ENCODE peak calls at places on chromosomes 12 and 14, in four cellular contexts. One of them, this sample, is unnamed.

GRCh38 chr12:23093488-23093887 is 468.5 kb downstream of the ETNK1 start:
- DNase-seq in K562: no peak
- DNase-seq in CD4-positive, alpha-beta memory T cell: no peak
- DNase-seq in GM06990: no peak
- DNase-seq in this sample: no peak

GRCh38 chr14:61472801-61473376 is 151.5 kb downstream of the PRKCH start:
- DNase-seq in K562: no peak
- DNase-seq in CD4-positive, alpha-beta memory T cell: peak
- DNase-seq in GM06990: peak
- DNase-seq in this sample: no peak

GRCh38 chr12:131828671-131829350 is 618 bp downstream of the MMP17 start:
- DNase-seq in K562: peak
- DNase-seq in CD4-positive, alpha-beta memory T cell: no peak
- DNase-seq in GM06990: no peak
- DNase-seq in this sample: no peak

GRCh38 chr12:32084753-32085152 is 21.9 kb upstream of the BICD1 start:
- DNase-seq in K562: no peak
- DNase-seq in CD4-positive, alpha-beta memory T cell: no peak
- DNase-seq in GM06990: no peak
- DNase-seq in this sample: no peak

GRCh38 chr14:93939304-93940229 is 12.4 kb downstream of the FAM181A start:
- DNase-seq in K562: peak
- DNase-seq in CD4-positive, alpha-beta memory T cell: peak
- DNase-seq in GM06990: peak
- DNase-seq in this sample: no peak

GRCh38 chr12:89453579-89453978 is 71.0 kb downstream of the GALNT4 start:
- DNase-seq in K562: no peak
- DNase-seq in CD4-positive, alpha-beta memory T cell: no peak
- DNase-seq in GM06990: no peak
- DNase-seq in this sample: no peak

GRCh38 chr14:98182385-98183055 is 1089.5 kb downstream of the BCL11B start:
- DNase-seq in K562: no peak
- DNase-seq in CD4-positive, alpha-beta memory T cell: no peak
- DNase-seq in GM06990: no peak
- DNase-seq in this sample: no peak

GRCh38 chr14:79645753-79646362 is 565.4 kb downstream of the DIO2 start:
- DNase-seq in K562: no peak
- DNase-seq in CD4-positive, alpha-beta memory T cell: no peak
- DNase-seq in GM06990: no peak
- DNase-seq in this sample: no peak

GRCh38 chr14:35201066-35201465 is 78.7 kb downstream of the PRORP start:
- DNase-seq in K562: no peak
- DNase-seq in CD4-positive, alpha-beta memory T cell: peak
- DNase-seq in GM06990: no peak
- DNase-seq in this sample: no peak

GRCh38 chr12:24993756-24994155 is 44.9 kb upstream of the BCAT1 start:
- DNase-seq in K562: no peak
- DNase-seq in CD4-positive, alpha-beta memory T cell: no peak
- DNase-seq in GM06990: no peak
- DNase-seq in this sample: no peak

GRCh38 chr12:24996820-24997219 is 47.9 kb upstream of the BCAT1 start:
- DNase-seq in K562: no peak
- DNase-seq in CD4-positive, alpha-beta memory T cell: no peak
- DNase-seq in GM06990: no peak
- DNase-seq in this sample: no peak

GRCh38 chr12:24997496-24997895 is 48.6 kb upstream of the BCAT1 start:
- DNase-seq in K562: no peak
- DNase-seq in CD4-positive, alpha-beta memory T cell: no peak
- DNase-seq in GM06990: no peak
- DNase-seq in this sample: no peak

GRCh38 chr12:24997970-24998582 is 49.2 kb upstream of the BCAT1 start:
- DNase-seq in K562: no peak
- DNase-seq in CD4-positive, alpha-beta memory T cell: peak
- DNase-seq in GM06990: peak
- DNase-seq in this sample: peak

DNA sequence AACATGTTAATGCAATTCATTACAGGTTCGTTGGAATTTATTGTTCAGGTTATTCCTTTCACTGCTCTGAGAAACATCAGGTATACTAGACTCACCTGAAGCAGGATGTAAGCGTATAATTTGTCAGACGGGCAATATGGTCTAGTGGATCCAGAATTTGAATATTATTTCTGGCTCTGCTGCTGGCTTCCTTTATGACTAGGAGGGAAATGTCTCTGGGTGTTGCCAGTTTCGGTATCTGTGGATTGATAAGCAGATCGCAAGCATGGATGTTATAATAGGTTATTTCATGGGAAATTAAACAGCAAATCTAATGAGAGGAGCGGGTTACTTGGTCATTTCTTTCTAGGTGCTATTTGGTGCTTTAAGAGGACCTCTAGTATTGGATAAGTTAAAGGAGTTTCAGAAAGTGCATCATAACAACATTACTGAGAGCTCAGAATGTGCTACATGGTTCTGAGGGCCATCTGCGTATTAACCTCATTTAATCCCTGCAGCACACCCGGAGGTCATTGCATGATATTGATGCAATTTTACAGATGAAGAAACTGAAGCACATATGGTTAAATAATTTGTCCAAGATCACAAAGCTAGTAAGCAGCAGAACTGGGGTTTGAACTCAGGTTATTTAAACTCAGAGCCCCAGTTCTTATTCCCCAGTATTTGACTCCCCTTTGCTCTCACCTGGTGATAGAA is 47.3 kb upstream of the BCAT1 start:
- DNase-seq in K562: no peak
- DNase-seq in CD4-positive, alpha-beta memory T cell: no peak
- DNase-seq in GM06990: no peak
- DNase-seq in this sample: no peak
- H3K4me3 ChIP-seq in K562: no peak
- H3K4me3 ChIP-seq in CD4-positive, alpha-beta memory T cell: no peak
- H3K4me3 ChIP-seq in GM06990: peak
- H3K4me3 ChIP-seq in this sample: no peak

DNA sequence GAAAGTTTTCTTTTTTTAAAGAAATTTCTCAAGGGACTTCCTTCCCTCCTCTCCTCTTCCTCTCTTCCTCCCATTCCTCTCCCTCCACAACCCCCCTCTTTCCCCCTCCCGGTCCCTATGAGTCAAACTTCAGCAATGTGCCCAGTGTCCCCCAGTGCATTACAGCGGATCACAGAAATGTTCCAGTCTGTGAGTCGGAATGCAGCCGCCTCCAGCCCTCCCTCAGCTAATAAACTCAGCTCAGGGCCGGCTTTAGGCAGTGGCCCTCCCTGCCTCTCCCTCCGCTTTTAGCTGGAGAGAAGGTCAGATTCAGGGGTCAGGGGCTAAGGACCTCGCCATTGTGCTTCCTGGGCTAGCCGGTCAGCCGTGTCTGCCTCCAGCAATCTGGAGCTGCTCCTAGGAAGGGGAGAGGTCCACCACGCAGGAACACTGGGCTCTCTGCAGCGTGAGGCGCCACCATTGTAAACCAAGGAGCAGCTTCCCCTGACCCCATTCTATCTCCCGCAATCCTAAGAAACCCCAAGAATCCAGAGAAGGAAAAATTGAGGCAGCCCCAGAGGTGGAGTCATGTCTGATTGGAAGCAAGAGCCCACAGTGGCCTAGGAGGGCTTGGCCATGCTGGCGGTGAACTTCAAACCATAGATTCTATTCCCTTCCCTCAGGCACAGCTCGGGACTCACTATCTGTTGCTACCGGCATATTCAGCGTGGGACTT is 1.1 kb upstream of the HDAC7 start:
- DNase-seq in K562: no peak
- DNase-seq in CD4-positive, alpha-beta memory T cell: no peak
- DNase-seq in GM06990: no peak
- DNase-seq in this sample: peak
- H3K4me3 ChIP-seq in K562: peak
- H3K4me3 ChIP-seq in CD4-positive, alpha-beta memory T cell: no peak
- H3K4me3 ChIP-seq in GM06990: peak
- H3K4me3 ChIP-seq in this sample: peak

GRCh38 chr12:92898755-92899154 is 30.3 kb downstream of the EEA1 start:
- DNase-seq in K562: no peak
- DNase-seq in CD4-positive, alpha-beta memory T cell: no peak
- DNase-seq in GM06990: no peak
- DNase-seq in this sample: peak

GRCh38 chr12:92897844-92898243 is 31.3 kb downstream of the EEA1 start:
- DNase-seq in K562: no peak
- DNase-seq in CD4-positive, alpha-beta memory T cell: no peak
- DNase-seq in GM06990: no peak
- DNase-seq in this sample: no peak

GRCh38 chr12:92905258-92905810 is 23.8 kb downstream of the EEA1 start:
- DNase-seq in K562: no peak
- DNase-seq in CD4-positive, alpha-beta memory T cell: no peak
- DNase-seq in GM06990: no peak
- DNase-seq in this sample: no peak

DNA sequence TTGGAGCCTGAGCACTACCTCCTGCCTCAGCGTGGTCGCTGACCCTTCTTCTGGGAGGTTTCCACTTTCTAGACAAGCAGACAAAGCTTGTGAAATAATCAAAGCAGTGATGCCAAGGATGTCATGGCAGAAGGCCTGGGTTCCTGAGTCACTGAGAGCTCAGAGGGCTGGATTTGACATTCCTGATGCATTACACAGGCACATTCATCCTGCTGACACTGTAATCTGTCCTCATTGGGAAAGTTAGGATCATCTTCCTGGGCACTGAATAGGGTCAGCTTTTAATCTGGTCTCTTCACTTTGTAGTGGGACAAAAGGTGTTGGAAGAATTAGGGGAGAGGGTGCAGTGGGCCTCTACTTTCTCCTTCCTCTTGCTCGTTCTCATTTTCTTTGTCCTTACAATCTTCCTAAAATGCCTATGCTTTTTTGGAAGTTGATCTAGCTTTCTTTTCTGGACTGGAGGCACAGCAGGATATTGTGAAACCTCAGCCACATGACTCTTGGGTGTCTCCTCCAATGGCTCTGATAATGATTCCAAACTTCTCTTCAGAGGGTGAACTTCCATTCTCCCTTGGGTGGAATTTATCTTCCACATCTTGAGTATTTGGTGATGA is 29.6 kb downstream of the EEA1 start:
- DNase-seq in K562: no peak
- DNase-seq in CD4-positive, alpha-beta memory T cell: no peak
- DNase-seq in GM06990: no peak
- DNase-seq in this sample: peak
- H3K4me3 ChIP-seq in K562: no peak
- H3K4me3 ChIP-seq in CD4-positive, alpha-beta memory T cell: no peak
- H3K4me3 ChIP-seq in GM06990: no peak
- H3K4me3 ChIP-seq in this sample: no peak

GRCh38 chr12:57872362-57872761 is 25.8 kb upstream of the CTDSP2 start:
- DNase-seq in K562: peak
- DNase-seq in CD4-positive, alpha-beta memory T cell: no peak
- DNase-seq in GM06990: no peak
- DNase-seq in this sample: no peak
- H3K4me3 ChIP-seq in K562: no peak
- H3K4me3 ChIP-seq in CD4-positive, alpha-beta memory T cell: no peak
- H3K4me3 ChIP-seq in GM06990: no peak
- H3K4me3 ChIP-seq in this sample: no peak

This sample was measured in skeletal muscle cell.